ENCODE peak calls at places on chromosomes 2 and 18, in seven cellular contexts. One of them, this sample, is unnamed.
A peak's percentile ranks its signal among the peaks of the same experiment; 100 is the strongest.

GRCh38 chr2:3787768-3788167 is 84.4 kb downstream of the DCDC2C start:
- DNase-seq in NT2/D1: no peak
- DNase-seq in activated CD4-positive, alpha-beta T cell treated with anti-CD3 and anti-CD28 coated beads, Interleukin-2, amount 50 U/mL, for 4 hours: no peak
- DNase-seq in Kasumi-1: no peak
- DNase-seq in stimulated activated CD8-positive, alpha-beta memory T cell treated with anti-CD3 and anti-CD28 coated beads, Interleukin-15, amount 100 ng/mL, for 24 hours: no peak
- DNase-seq in effector memory CD4-positive, alpha-beta T cell: no peak
- DNase-seq in activated CD8-positive, alpha-beta T cell treated with anti-CD3 and anti-CD28 coated beads for 36 hours: no peak
- DNase-seq in this sample: no peak

GRCh38 chr18:46055841-46056240 is 16.2 kb downstream of the PSTPIP2 start:
- DNase-seq in NT2/D1: no peak
- DNase-seq in activated CD4-positive, alpha-beta T cell treated with anti-CD3 and anti-CD28 coated beads, Interleukin-2, amount 50 U/mL, for 4 hours: no peak
- DNase-seq in Kasumi-1: no peak
- DNase-seq in stimulated activated CD8-positive, alpha-beta memory T cell treated with anti-CD3 and anti-CD28 coated beads, Interleukin-15, amount 100 ng/mL, for 24 hours: no peak
- DNase-seq in effector memory CD4-positive, alpha-beta T cell: no peak
- DNase-seq in activated CD8-positive, alpha-beta T cell treated with anti-CD3 and anti-CD28 coated beads for 36 hours: no peak
- DNase-seq in this sample: no peak

GRCh38 chr2:221924551-221924950 is 352.4 kb upstream of the EPHA4 start:
- DNase-seq in NT2/D1: no peak
- DNase-seq in activated CD4-positive, alpha-beta T cell treated with anti-CD3 and anti-CD28 coated beads, Interleukin-2, amount 50 U/mL, for 4 hours: no peak
- DNase-seq in Kasumi-1: no peak
- DNase-seq in stimulated activated CD8-positive, alpha-beta memory T cell treated with anti-CD3 and anti-CD28 coated beads, Interleukin-15, amount 100 ng/mL, for 24 hours: no peak
- DNase-seq in effector memory CD4-positive, alpha-beta T cell: no peak
- DNase-seq in activated CD8-positive, alpha-beta T cell treated with anti-CD3 and anti-CD28 coated beads for 36 hours: no peak
- DNase-seq in this sample: no peak

GRCh38 chr2:47676236-47676635 is 106.7 kb upstream of the MSH6 start:
- DNase-seq in NT2/D1: no peak
- DNase-seq in activated CD4-positive, alpha-beta T cell treated with anti-CD3 and anti-CD28 coated beads, Interleukin-2, amount 50 U/mL, for 4 hours: no peak
- DNase-seq in Kasumi-1: no peak
- DNase-seq in stimulated activated CD8-positive, alpha-beta memory T cell treated with anti-CD3 and anti-CD28 coated beads, Interleukin-15, amount 100 ng/mL, for 24 hours: no peak
- DNase-seq in effector memory CD4-positive, alpha-beta T cell: no peak
- DNase-seq in activated CD8-positive, alpha-beta T cell treated with anti-CD3 and anti-CD28 coated beads for 36 hours: no peak
- DNase-seq in this sample: no peak

GRCh38 chr2:168490015-168490874 is 34.2 kb downstream of the CERS6 start:
- DNase-seq in NT2/D1: no peak
- DNase-seq in activated CD4-positive, alpha-beta T cell treated with anti-CD3 and anti-CD28 coated beads, Interleukin-2, amount 50 U/mL, for 4 hours: peak; percentile 8
- DNase-seq in Kasumi-1: peak; percentile 98
- DNase-seq in stimulated activated CD8-positive, alpha-beta memory T cell treated with anti-CD3 and anti-CD28 coated beads, Interleukin-15, amount 100 ng/mL, for 24 hours: no peak
- DNase-seq in effector memory CD4-positive, alpha-beta T cell: no peak
- DNase-seq in activated CD8-positive, alpha-beta T cell treated with anti-CD3 and anti-CD28 coated beads for 36 hours: peak; percentile 81
- DNase-seq in this sample: no peak

GRCh38 chr2:215728504-215729065 is 284.8 kb downstream of the MREG start:
- DNase-seq in NT2/D1: no peak
- DNase-seq in activated CD4-positive, alpha-beta T cell treated with anti-CD3 and anti-CD28 coated beads, Interleukin-2, amount 50 U/mL, for 4 hours: no peak
- DNase-seq in Kasumi-1: peak; percentile 19
- DNase-seq in stimulated activated CD8-positive, alpha-beta memory T cell treated with anti-CD3 and anti-CD28 coated beads, Interleukin-15, amount 100 ng/mL, for 24 hours: no peak
- DNase-seq in effector memory CD4-positive, alpha-beta T cell: no peak
- DNase-seq in activated CD8-positive, alpha-beta T cell treated with anti-CD3 and anti-CD28 coated beads for 36 hours: no peak
- DNase-seq in this sample: no peak

GRCh38 chr18:8952796-8953760 is 149.4 kb upstream of the NDUFV2 start:
- DNase-seq in NT2/D1: no peak
- DNase-seq in activated CD4-positive, alpha-beta T cell treated with anti-CD3 and anti-CD28 coated beads, Interleukin-2, amount 50 U/mL, for 4 hours: no peak
- DNase-seq in Kasumi-1: no peak
- DNase-seq in stimulated activated CD8-positive, alpha-beta memory T cell treated with anti-CD3 and anti-CD28 coated beads, Interleukin-15, amount 100 ng/mL, for 24 hours: no peak
- DNase-seq in effector memory CD4-positive, alpha-beta T cell: no peak
- DNase-seq in activated CD8-positive, alpha-beta T cell treated with anti-CD3 and anti-CD28 coated beads for 36 hours: no peak
- DNase-seq in this sample: no peak

GRCh38 chr2:12705742-12706141 is 11.0 kb upstream of the TRIB2 start:
- DNase-seq in NT2/D1: no peak
- DNase-seq in activated CD4-positive, alpha-beta T cell treated with anti-CD3 and anti-CD28 coated beads, Interleukin-2, amount 50 U/mL, for 4 hours: no peak
- DNase-seq in Kasumi-1: no peak
- DNase-seq in stimulated activated CD8-positive, alpha-beta memory T cell treated with anti-CD3 and anti-CD28 coated beads, Interleukin-15, amount 100 ng/mL, for 24 hours: no peak
- DNase-seq in effector memory CD4-positive, alpha-beta T cell: no peak
- DNase-seq in activated CD8-positive, alpha-beta T cell treated with anti-CD3 and anti-CD28 coated beads for 36 hours: no peak
- DNase-seq in this sample: no peak

GRCh38 chr2:235543126-235543750 is 49.4 kb downstream of the AGAP1 start:
- DNase-seq in NT2/D1: no peak
- DNase-seq in activated CD4-positive, alpha-beta T cell treated with anti-CD3 and anti-CD28 coated beads, Interleukin-2, amount 50 U/mL, for 4 hours: no peak
- DNase-seq in Kasumi-1: no peak
- DNase-seq in stimulated activated CD8-positive, alpha-beta memory T cell treated with anti-CD3 and anti-CD28 coated beads, Interleukin-15, amount 100 ng/mL, for 24 hours: no peak
- DNase-seq in effector memory CD4-positive, alpha-beta T cell: no peak
- DNase-seq in activated CD8-positive, alpha-beta T cell treated with anti-CD3 and anti-CD28 coated beads for 36 hours: peak; percentile 5
- DNase-seq in this sample: no peak

GRCh38 chr2:97660775-97661417 is 2.9 kb downstream of the ACTR1B start:
- DNase-seq in NT2/D1: no peak
- DNase-seq in activated CD4-positive, alpha-beta T cell treated with anti-CD3 and anti-CD28 coated beads, Interleukin-2, amount 50 U/mL, for 4 hours: no peak
- DNase-seq in Kasumi-1: no peak
- DNase-seq in stimulated activated CD8-positive, alpha-beta memory T cell treated with anti-CD3 and anti-CD28 coated beads, Interleukin-15, amount 100 ng/mL, for 24 hours: no peak
- DNase-seq in effector memory CD4-positive, alpha-beta T cell: no peak
- DNase-seq in activated CD8-positive, alpha-beta T cell treated with anti-CD3 and anti-CD28 coated beads for 36 hours: no peak
- DNase-seq in this sample: no peak

GRCh38 chr2:227939271-227940027 is 68.0 kb downstream of the DAW1 start:
- DNase-seq in NT2/D1: peak; percentile 54
- DNase-seq in activated CD4-positive, alpha-beta T cell treated with anti-CD3 and anti-CD28 coated beads, Interleukin-2, amount 50 U/mL, for 4 hours: no peak
- DNase-seq in Kasumi-1: peak; percentile 21
- DNase-seq in stimulated activated CD8-positive, alpha-beta memory T cell treated with anti-CD3 and anti-CD28 coated beads, Interleukin-15, amount 100 ng/mL, for 24 hours: no peak
- DNase-seq in effector memory CD4-positive, alpha-beta T cell: no peak
- DNase-seq in activated CD8-positive, alpha-beta T cell treated with anti-CD3 and anti-CD28 coated beads for 36 hours: peak; percentile 7
- DNase-seq in this sample: peak; percentile 28

GRCh38 chr18:49371786-49372185 is 88.7 kb downstream of the DYM start:
- DNase-seq in NT2/D1: no peak
- DNase-seq in activated CD4-positive, alpha-beta T cell treated with anti-CD3 and anti-CD28 coated beads, Interleukin-2, amount 50 U/mL, for 4 hours: no peak
- DNase-seq in Kasumi-1: no peak
- DNase-seq in stimulated activated CD8-positive, alpha-beta memory T cell treated with anti-CD3 and anti-CD28 coated beads, Interleukin-15, amount 100 ng/mL, for 24 hours: no peak
- DNase-seq in effector memory CD4-positive, alpha-beta T cell: no peak
- DNase-seq in activated CD8-positive, alpha-beta T cell treated with anti-CD3 and anti-CD28 coated beads for 36 hours: no peak
- DNase-seq in this sample: no peak

GRCh38 chr2:111160758-111161157 is 40.0 kb downstream of the BCL2L11 start:
- DNase-seq in NT2/D1: no peak
- DNase-seq in activated CD4-positive, alpha-beta T cell treated with anti-CD3 and anti-CD28 coated beads, Interleukin-2, amount 50 U/mL, for 4 hours: no peak
- DNase-seq in Kasumi-1: no peak
- DNase-seq in stimulated activated CD8-positive, alpha-beta memory T cell treated with anti-CD3 and anti-CD28 coated beads, Interleukin-15, amount 100 ng/mL, for 24 hours: no peak
- DNase-seq in effector memory CD4-positive, alpha-beta T cell: no peak
- DNase-seq in activated CD8-positive, alpha-beta T cell treated with anti-CD3 and anti-CD28 coated beads for 36 hours: no peak
- DNase-seq in this sample: no peak

GRCh38 chr2:144406111-144406788 is 113.7 kb downstream of the ZEB2 start:
- DNase-seq in NT2/D1: no peak
- DNase-seq in activated CD4-positive, alpha-beta T cell treated with anti-CD3 and anti-CD28 coated beads, Interleukin-2, amount 50 U/mL, for 4 hours: no peak
- DNase-seq in Kasumi-1: no peak
- DNase-seq in stimulated activated CD8-positive, alpha-beta memory T cell treated with anti-CD3 and anti-CD28 coated beads, Interleukin-15, amount 100 ng/mL, for 24 hours: no peak
- DNase-seq in effector memory CD4-positive, alpha-beta T cell: no peak
- DNase-seq in activated CD8-positive, alpha-beta T cell treated with anti-CD3 and anti-CD28 coated beads for 36 hours: no peak
- DNase-seq in this sample: no peak

GRCh38 chr2:197293252-197294007 is 17.1 kb downstream of the ANKRD44 start:
- DNase-seq in NT2/D1: no peak
- DNase-seq in activated CD4-positive, alpha-beta T cell treated with anti-CD3 and anti-CD28 coated beads, Interleukin-2, amount 50 U/mL, for 4 hours: no peak
- DNase-seq in Kasumi-1: no peak
- DNase-seq in stimulated activated CD8-positive, alpha-beta memory T cell treated with anti-CD3 and anti-CD28 coated beads, Interleukin-15, amount 100 ng/mL, for 24 hours: no peak
- DNase-seq in effector memory CD4-positive, alpha-beta T cell: peak; percentile 29
- DNase-seq in activated CD8-positive, alpha-beta T cell treated with anti-CD3 and anti-CD28 coated beads for 36 hours: peak; percentile 69
- DNase-seq in this sample: no peak

GRCh38 chr2:196421880-196422279 is 217.6 kb upstream of the CCDC150 start:
- DNase-seq in NT2/D1: no peak
- DNase-seq in activated CD4-positive, alpha-beta T cell treated with anti-CD3 and anti-CD28 coated beads, Interleukin-2, amount 50 U/mL, for 4 hours: no peak
- DNase-seq in Kasumi-1: no peak
- DNase-seq in stimulated activated CD8-positive, alpha-beta memory T cell treated with anti-CD3 and anti-CD28 coated beads, Interleukin-15, amount 100 ng/mL, for 24 hours: no peak
- DNase-seq in effector memory CD4-positive, alpha-beta T cell: no peak
- DNase-seq in activated CD8-positive, alpha-beta T cell treated with anti-CD3 and anti-CD28 coated beads for 36 hours: no peak
- DNase-seq in this sample: no peak

GRCh38 chr2:127514485-127514884 is 11.8 kb downstream of the IWS1 start:
- DNase-seq in NT2/D1: no peak
- DNase-seq in activated CD4-positive, alpha-beta T cell treated with anti-CD3 and anti-CD28 coated beads, Interleukin-2, amount 50 U/mL, for 4 hours: no peak
- DNase-seq in Kasumi-1: no peak
- DNase-seq in stimulated activated CD8-positive, alpha-beta memory T cell treated with anti-CD3 and anti-CD28 coated beads, Interleukin-15, amount 100 ng/mL, for 24 hours: no peak
- DNase-seq in effector memory CD4-positive, alpha-beta T cell: no peak
- DNase-seq in activated CD8-positive, alpha-beta T cell treated with anti-CD3 and anti-CD28 coated beads for 36 hours: no peak
- DNase-seq in this sample: peak; percentile 50

GRCh38 chr18:59918320-59918755 is 18.5 kb downstream of the PMAIP1 start:
- DNase-seq in NT2/D1: no peak
- DNase-seq in activated CD4-positive, alpha-beta T cell treated with anti-CD3 and anti-CD28 coated beads, Interleukin-2, amount 50 U/mL, for 4 hours: no peak
- DNase-seq in Kasumi-1: peak; percentile 68
- DNase-seq in stimulated activated CD8-positive, alpha-beta memory T cell treated with anti-CD3 and anti-CD28 coated beads, Interleukin-15, amount 100 ng/mL, for 24 hours: no peak
- DNase-seq in effector memory CD4-positive, alpha-beta T cell: no peak
- DNase-seq in activated CD8-positive, alpha-beta T cell treated with anti-CD3 and anti-CD28 coated beads for 36 hours: peak; percentile 57
- DNase-seq in this sample: no peak

GRCh38 chr2:25339791-25340339 is 1.9 kb downstream of the DNMT3A start:
- DNase-seq in NT2/D1: no peak
- DNase-seq in activated CD4-positive, alpha-beta T cell treated with anti-CD3 and anti-CD28 coated beads, Interleukin-2, amount 50 U/mL, for 4 hours: no peak
- DNase-seq in Kasumi-1: no peak
- DNase-seq in stimulated activated CD8-positive, alpha-beta memory T cell treated with anti-CD3 and anti-CD28 coated beads, Interleukin-15, amount 100 ng/mL, for 24 hours: no peak
- DNase-seq in effector memory CD4-positive, alpha-beta T cell: no peak
- DNase-seq in activated CD8-positive, alpha-beta T cell treated with anti-CD3 and anti-CD28 coated beads for 36 hours: peak; percentile 32
- DNase-seq in this sample: no peak

GRCh38 chr2:188845692-188846091 is 128.5 kb upstream of the COL3A1 start:
- DNase-seq in NT2/D1: no peak
- DNase-seq in activated CD4-positive, alpha-beta T cell treated with anti-CD3 and anti-CD28 coated beads, Interleukin-2, amount 50 U/mL, for 4 hours: no peak
- DNase-seq in Kasumi-1: no peak
- DNase-seq in stimulated activated CD8-positive, alpha-beta memory T cell treated with anti-CD3 and anti-CD28 coated beads, Interleukin-15, amount 100 ng/mL, for 24 hours: no peak
- DNase-seq in effector memory CD4-positive, alpha-beta T cell: no peak
- DNase-seq in activated CD8-positive, alpha-beta T cell treated with anti-CD3 and anti-CD28 coated beads for 36 hours: no peak
- DNase-seq in this sample: no peak

GRCh38 chr2:221724631-221725203 is 152.6 kb upstream of the EPHA4 start:
- DNase-seq in NT2/D1: no peak
- DNase-seq in activated CD4-positive, alpha-beta T cell treated with anti-CD3 and anti-CD28 coated beads, Interleukin-2, amount 50 U/mL, for 4 hours: no peak
- DNase-seq in Kasumi-1: no peak
- DNase-seq in stimulated activated CD8-positive, alpha-beta memory T cell treated with anti-CD3 and anti-CD28 coated beads, Interleukin-15, amount 100 ng/mL, for 24 hours: no peak
- DNase-seq in effector memory CD4-positive, alpha-beta T cell: no peak
- DNase-seq in activated CD8-positive, alpha-beta T cell treated with anti-CD3 and anti-CD28 coated beads for 36 hours: no peak
- DNase-seq in this sample: no peak

GRCh38 chr18:63317982-63318881 is 1.3 kb downstream of the BCL2 start:
- DNase-seq in NT2/D1: peak; percentile 32
- DNase-seq in activated CD4-positive, alpha-beta T cell treated with anti-CD3 and anti-CD28 coated beads, Interleukin-2, amount 50 U/mL, for 4 hours: peak; percentile 83
- DNase-seq in Kasumi-1: peak; percentile 76
- DNase-seq in stimulated activated CD8-positive, alpha-beta memory T cell treated with anti-CD3 and anti-CD28 coated beads, Interleukin-15, amount 100 ng/mL, for 24 hours: peak; percentile 31
- DNase-seq in effector memory CD4-positive, alpha-beta T cell: peak; percentile 69
- DNase-seq in activated CD8-positive, alpha-beta T cell treated with anti-CD3 and anti-CD28 coated beads for 36 hours: peak; percentile 93
- DNase-seq in this sample: peak; percentile 20

GRCh38 chr2:42360493-42360889 is 526 bp downstream of the COX7A2L start:
- DNase-seq in NT2/D1: no peak
- DNase-seq in activated CD4-positive, alpha-beta T cell treated with anti-CD3 and anti-CD28 coated beads, Interleukin-2, amount 50 U/mL, for 4 hours: no peak
- DNase-seq in Kasumi-1: no peak
- DNase-seq in stimulated activated CD8-positive, alpha-beta memory T cell treated with anti-CD3 and anti-CD28 coated beads, Interleukin-15, amount 100 ng/mL, for 24 hours: no peak
- DNase-seq in effector memory CD4-positive, alpha-beta T cell: no peak
- DNase-seq in activated CD8-positive, alpha-beta T cell treated with anti-CD3 and anti-CD28 coated beads for 36 hours: peak; percentile 16
- DNase-seq in this sample: no peak

GRCh38 chr2:196535742-196536141 is 103.8 kb upstream of the CCDC150 start:
- DNase-seq in NT2/D1: no peak
- DNase-seq in activated CD4-positive, alpha-beta T cell treated with anti-CD3 and anti-CD28 coated beads, Interleukin-2, amount 50 U/mL, for 4 hours: no peak
- DNase-seq in Kasumi-1: peak; percentile 22
- DNase-seq in stimulated activated CD8-positive, alpha-beta memory T cell treated with anti-CD3 and anti-CD28 coated beads, Interleukin-15, amount 100 ng/mL, for 24 hours: no peak
- DNase-seq in effector memory CD4-positive, alpha-beta T cell: no peak
- DNase-seq in activated CD8-positive, alpha-beta T cell treated with anti-CD3 and anti-CD28 coated beads for 36 hours: no peak
- DNase-seq in this sample: no peak